ENCODE peak calls at places on chromosomes 13 and 19, in eight cellular contexts. U is aorta; Y is right cardiac atrium; O is thyroid gland; R is pancreas; N is mesenchymal stem cell; F is CD4-positive, CD25-positive, alpha-beta regulatory T cell; B is tibial nerve. S is an unnamed sample.

GRCh38 chr19:58544591-58545285 is 874 bp downstream of the TRIM28 start:
- DNase-seq in U (no peak), Y (no peak), O (peak; percentile 52), R (peak; percentile 66), N (peak; percentile 56), F (peak; percentile 49), B (no peak), S (peak; percentile 58)

GRCh38 chr19:10625762-10626138 is 397 bp downstream of the SLC44A2 start:
- DNase-seq in U (no peak), Y (no peak), O (peak; percentile 12), R (no peak), N (no peak), F (no peak), B (no peak), S (peak; percentile 55)

GRCh38 chr19:49710372-49710951 is 19.5 kb downstream of the CPT1C start:
- DNase-seq in U (no peak), Y (no peak), O (no peak), R (no peak), N (peak; percentile 86), F (no peak), B (no peak), S (no peak)

GRCh38 chr19:632228-633067 is 889 bp downstream of the POLRMT start:
- DNase-seq in U (no peak), Y (no peak), O (peak; percentile 20), R (peak; percentile 79), N (peak; percentile 74), F (peak; percentile 47), B (peak; percentile 52), S (peak; percentile 77)

GRCh38 chr13:83312194-83312593 is 570.1 kb downstream of the SLITRK1 start:
- DNase-seq in U (no peak), Y (no peak), O (no peak), R (no peak), N (peak; percentile 18), F (no peak), B (no peak), S (no peak)

GRCh38 chr13:112768795-112769411 is 79.1 kb downstream of the ATP11A start:
- DNase-seq in U (peak; percentile 74), Y (peak; percentile 56), O (peak; percentile 87), R (no peak), N (no peak), F (no peak), B (no peak), S (no peak)

GRCh38 chr19:35671818-35672217 is 5.5 kb downstream of the UPK1A start:
- DNase-seq in U (no peak), Y (no peak), O (no peak), R (no peak), N (no peak), F (no peak), B (no peak), S (no peak)

GRCh38 chr13:91058066-91058465 is 289.4 kb upstream of the MIR17HG start:
- DNase-seq in U (no peak), Y (no peak), O (no peak), R (no peak), N (peak; percentile 52), F (no peak), B (no peak), S (no peak)

GRCh38 chr13:42478531-42479156 is 95.3 kb upstream of the TNFSF11 start:
- DNase-seq in U (no peak), Y (no peak), O (no peak), R (no peak), N (peak; percentile 63), F (peak; percentile 42), B (no peak), S (no peak)

GRCh38 chr19:9140159-9140874 is at the start of gene ZNF317:
- DNase-seq in U (peak; percentile 94), Y (peak; percentile 93), O (peak; percentile 93), R (peak; percentile 94), N (peak; percentile 94), F (peak; percentile 95), B (peak; percentile 98), S (peak; percentile 97)

GRCh38 chr19:9144920-9145319 is 4.7 kb downstream of the ZNF317 start:
- DNase-seq in U (no peak), Y (no peak), O (no peak), R (no peak), N (peak; percentile 16), F (no peak), B (no peak), S (no peak)

DNA sequence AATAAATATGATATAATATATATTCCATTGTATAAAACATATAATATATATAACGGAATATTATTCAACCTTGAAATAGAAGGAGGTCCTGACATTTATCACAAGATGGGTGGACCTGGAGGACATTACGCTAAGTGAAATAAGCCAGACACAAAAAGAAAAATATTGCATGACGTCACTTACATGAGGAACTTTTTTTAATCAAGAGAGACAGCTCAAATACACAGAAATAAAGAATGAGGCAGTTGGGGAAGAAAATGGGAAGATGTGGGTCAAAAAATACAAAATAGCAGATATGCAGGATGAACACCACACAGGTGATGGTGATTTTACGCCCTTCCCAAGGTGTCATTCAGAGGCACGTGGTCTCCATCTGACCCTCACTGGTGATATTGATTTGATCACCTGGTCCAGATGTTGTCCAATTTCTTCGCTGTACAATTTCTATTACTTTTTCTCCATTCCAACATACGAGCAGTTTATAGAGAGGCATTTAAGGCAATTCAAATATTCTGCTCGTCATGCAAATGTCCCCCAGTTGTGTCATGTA is 513 bp upstream of the ZNF317 start:
- DNase-seq in U (no peak), Y (no peak), O (no peak), R (no peak), N (no peak), F (no peak), B (no peak), S (no peak)
- H3K27ac ChIP-seq in U (no peak overlapping the region), Y (no peak overlapping the region), O (peak overlapping the region; percentile 71), R (no peak overlapping the region), N (no peak overlapping the region), F (peak overlapping the region; percentile 89), B (peak overlapping the region; percentile 88), S (no peak overlapping the region)

GRCh38 chr19:3613765-3614661 is 7.3 kb upstream of the TBXA2R start:
- DNase-seq in U (no peak), Y (peak; percentile 11), O (no peak), R (peak; percentile 76), N (no peak), F (no peak), B (no peak), S (no peak)

GRCh38 chr19:3612330-3612729 is 5.7 kb upstream of the TBXA2R start:
- DNase-seq in U (peak; percentile 74), Y (peak; percentile 19), O (no peak), R (peak; percentile 70), N (no peak), F (no peak), B (no peak), S (no peak)

GRCh38 chr19:3614858-3615505 is 8.3 kb upstream of the TBXA2R start:
- DNase-seq in U (peak; percentile 60), Y (peak; percentile 15), O (no peak), R (peak; percentile 65), N (no peak), F (no peak), B (no peak), S (no peak)

GRCh38 chr19:3611841-3612240 is 5.2 kb upstream of the TBXA2R start:
- DNase-seq in U (peak; percentile 74), Y (peak; percentile 13), O (no peak), R (peak; percentile 62), N (no peak), F (no peak), B (no peak), S (no peak)

GRCh38 chr19:3612901-3613741 is 6.4 kb upstream of the TBXA2R start:
- DNase-seq in U (peak; percentile 80), Y (peak; percentile 23), O (no peak), R (peak; percentile 76), N (no peak), F (no peak), B (no peak), S (no peak)
- H3K27ac ChIP-seq in U (no peak overlapping the region), Y (no peak overlapping the region), O (no peak overlapping the region), R (no peak overlapping the region), N (no peak overlapping the region), F (no peak overlapping the region), B (no peak overlapping the region), S (no peak overlapping the region)

DNA sequence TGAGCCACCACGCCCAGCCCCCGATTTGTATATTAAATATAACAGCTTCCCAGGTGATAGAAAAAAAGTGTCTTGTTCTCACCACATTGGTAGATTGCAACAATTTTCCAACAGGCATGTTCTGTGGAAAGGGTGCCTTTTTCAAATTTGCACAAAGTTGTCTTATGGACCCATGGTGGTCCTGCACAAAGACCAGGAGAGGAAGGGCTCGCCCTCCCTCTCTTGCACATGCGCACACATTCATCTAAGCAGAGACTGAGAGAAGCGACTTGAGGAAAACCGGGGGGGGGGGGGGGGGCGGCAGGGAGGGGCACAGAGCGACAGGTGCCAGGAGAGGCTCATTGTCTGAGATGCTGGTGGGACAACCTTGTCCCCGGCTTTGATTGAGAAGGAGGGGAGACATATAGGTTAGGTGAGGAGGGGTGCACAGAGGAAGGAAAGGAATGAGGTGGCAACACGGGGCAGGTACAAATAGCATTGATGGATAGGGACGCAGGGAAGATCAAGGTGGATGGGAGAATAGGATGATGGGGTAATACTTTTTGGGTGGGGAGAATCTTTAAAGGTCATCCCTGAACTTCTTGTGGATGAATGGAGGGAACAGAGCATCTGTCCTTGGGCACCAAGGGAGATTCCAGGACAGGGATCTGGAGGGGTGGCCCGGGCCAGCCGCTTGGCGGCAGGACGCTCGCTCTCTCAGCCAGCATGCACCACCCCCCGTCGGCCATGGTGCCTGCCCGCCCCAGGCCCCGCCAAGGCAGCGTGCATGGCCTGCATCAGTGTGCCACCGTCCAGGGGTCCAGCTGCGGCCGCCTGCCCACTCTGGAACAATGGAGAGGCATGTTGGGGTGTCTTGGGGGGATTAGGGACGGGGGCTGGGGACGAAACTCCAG is 76.0 kb downstream of the IER2 start:
- DNase-seq in U (no peak), Y (no peak), O (no peak), R (no peak), N (no peak), F (no peak), B (no peak), S (no peak)
- H3K27ac ChIP-seq in U (no peak overlapping the region), Y (no peak overlapping the region), O (no peak overlapping the region), R (no peak overlapping the region), N (no peak overlapping the region), F (no peak overlapping the region), B (no peak overlapping the region), S (no peak overlapping the region)

DNA sequence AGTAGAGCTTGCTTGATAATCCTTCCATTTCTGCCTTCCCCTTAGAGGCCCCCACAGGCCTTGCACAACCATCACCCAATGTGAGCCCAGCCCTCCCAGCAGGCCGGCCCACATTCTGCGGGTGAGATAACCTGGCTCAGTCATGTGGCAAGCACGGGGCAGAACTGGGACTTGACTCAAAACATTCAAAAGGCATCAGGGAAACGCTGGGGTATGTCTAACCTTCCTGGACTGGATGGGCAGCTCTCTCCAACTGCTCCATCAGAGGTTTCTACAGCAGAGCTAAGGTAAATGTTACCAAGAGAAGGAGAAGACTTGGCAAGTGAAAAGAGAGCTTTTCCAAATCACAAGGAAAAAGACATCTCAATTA is 24.8 kb downstream of the EPS15L1 start:
- DNase-seq in U (peak; percentile 86), Y (peak; percentile 82), O (peak; percentile 75), R (peak; percentile 62), N (peak; percentile 88), F (no peak), B (peak; percentile 85), S (peak; percentile 56)
- H3K27ac ChIP-seq in U (no peak overlapping the region), Y (peak overlapping the region; percentile 77), O (peak overlapping the region; percentile 39), R (no peak overlapping the region), N (peak overlapping the region; percentile 90), F (no peak overlapping the region), B (peak overlapping the region; percentile 42), S (no peak overlapping the region)

S was measured in colonic mucosa.